ENCODE peak calls at places on chromosome 5, in four cellular contexts. M, S, R and X are unnamed samples.

GRCh38 chr5:59503223-59503622 is 390.3 kb downstream of the PDE4D start:
- DNase-seq in M (no peak), S (no peak), R (peak), X (peak)

GRCh38 chr5:53031695-53032096 is 42.5 kb downstream of the ITGA2 start:
- DNase-seq in M (peak), S (peak), R (peak), X (peak)

GRCh38 chr5:43602456-43602817 is 543 bp upstream of the NNT start:
- DNase-seq in M (peak), S (peak), R (peak), X (peak)

GRCh38 chr5:94433393-94434149 is 184.8 kb downstream of the KIAA0825 start:
- DNase-seq in M (peak), S (peak), R (peak), X (peak)

GRCh38 chr5:6820851-6821479 is 107.7 kb downstream of the TENT4A start:
- DNase-seq in M (peak), S (peak), R (peak), X (peak)

GRCh38 chr5:73375949-73376348 is 72.6 kb downstream of the FOXD1 start:
- DNase-seq in M (no peak), S (no peak), R (no peak), X (no peak)

GRCh38 chr5:93307557-93307956 is 273.5 kb downstream of the NR2F1-AS1 start:
- DNase-seq in M (no peak), S (no peak), R (peak), X (no peak)

GRCh38 chr5:1127991-1128785 is 16.3 kb upstream of the SLC12A7 start:
- DNase-seq in M (no peak), S (peak), R (peak), X (peak)

GRCh38 chr5:141476132-141476909 is 555 bp downstream of the PCDHGC3 start:
- DNase-seq in M (peak), S (peak), R (peak), X (peak)

GRCh38 chr5:41510176-41510831 is at the start of gene PLCXD3:
- DNase-seq in M (peak), S (peak), R (peak), X (no peak)

GRCh38 chr5:125612356-125613149 is 810.7 kb upstream of the GRAMD2B start:
- DNase-seq in M (no peak), S (peak), R (no peak), X (peak)

GRCh38 chr5:159826351-159827222 is 89.7 kb upstream of the ADRA1B start:
- DNase-seq in M (peak), S (no peak), R (peak), X (peak)

GRCh38 chr5:159640376-159640775 is 275.9 kb upstream of the ADRA1B start:
- DNase-seq in M (no peak), S (no peak), R (no peak), X (no peak)

GRCh38 chr5:64834037-64834436 is 65.3 kb downstream of the CWC27 start:
- DNase-seq in M (no peak), S (no peak), R (peak), X (no peak)

GRCh38 chr5:177132504-177133118 is 962 bp upstream of the NSD1 start:
- DNase-seq in M (no peak), S (no peak), R (peak), X (peak)

GRCh38 chr5:150544606-150545219 is 36.8 kb downstream of the NDST1 start:
- DNase-seq in M (peak), S (peak), R (peak), X (peak)